ENCODE peak calls at places on chromosomes 13 and 19, in seven cellular contexts. N is K562, W is H1, R is SK-N-SH, K is HCT116, S is GM12878, E is HepG2. D is an unnamed sample.

GRCh38 chr13:50131998-50132936 is 117.0 kb downstream of the KCNRG start:
- DNase-seq in S (no peak), N (no peak), K (no peak), R (no peak), W (no peak), E (no peak), D (no peak)

GRCh38 chr13:110103026-110103425 is 203.9 kb downstream of the COL4A1 start:
- DNase-seq in S (no peak), N (no peak), W (no peak), K (no peak), E (no peak), R (no peak), D (no peak)

GRCh38 chr19:2616741-2617392 is 85.6 kb downstream of the GNG7 start:
- DNase-seq in W (no peak), R (no peak), K (no peak), N (no peak), E (peak), S (no peak), D (no peak)

GRCh38 chr19:54549224-54549623 is 24.4 kb upstream of the LILRA2 start:
- DNase-seq in W (no peak), K (no peak), R (no peak), N (no peak), S (no peak), E (no peak), D (no peak)

GRCh38 chr13:109627649-109628048 is 158.7 kb downstream of the IRS2 start:
- DNase-seq in N (no peak), R (no peak), W (no peak), E (no peak), K (no peak), S (no peak), D (no peak)

GRCh38 chr13:38735655-38736440 is 49.0 kb downstream of the FREM2 start:
- DNase-seq in S (no peak), R (peak), E (no peak), K (no peak), W (no peak), N (no peak), D (peak)

GRCh38 chr19:4575978-4576933 is 16.8 kb upstream of the SEMA6B start:
- DNase-seq in K (no peak), E (peak), N (peak), S (no peak), W (no peak), R (peak), D (peak)

GRCh38 chr13:99304541-99304940 is 2.7 kb downstream of the GPR183 start:
- DNase-seq in W (no peak), N (no peak), S (no peak), R (no peak), E (no peak), K (no peak), D (no peak)

DNA sequence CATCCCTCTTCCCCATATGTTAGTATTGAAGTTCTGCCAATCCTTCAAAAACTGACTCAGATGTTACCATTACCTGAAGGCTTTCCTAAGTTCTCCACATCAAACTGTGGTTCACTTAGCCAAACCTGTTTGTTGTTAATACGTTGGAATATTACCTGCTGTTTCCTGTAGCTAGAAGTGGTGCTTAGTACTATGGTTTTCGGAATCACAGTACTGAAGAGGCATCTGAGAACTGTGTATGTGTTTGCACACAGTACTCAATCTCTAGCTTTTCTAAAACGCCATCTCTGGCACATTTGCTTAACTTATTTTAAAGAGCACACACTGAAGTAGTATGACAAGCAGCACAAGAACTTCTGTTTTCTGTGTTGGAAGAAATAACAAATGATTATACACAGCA is 248.2 kb downstream of the SHISA2 start:
- DNase-seq in E (no peak), K (no peak), N (no peak), R (no peak), S (no peak), W (no peak), D (no peak)
- TF ChIP-seq JUND in E (no peak), K (no peak), N (no peak), R (no peak), S (no peak), W (no peak), D (no peak)

GRCh38 chr13:33963134-33963533 is 145.2 kb downstream of the RFC3 start:
- DNase-seq in K (no peak), R (no peak), E (no peak), S (no peak), N (no peak), W (no peak), D (no peak)
- TF ChIP-seq JUND in K (no peak), R (no peak), E (no peak), S (no peak), N (no peak), W (no peak), D (no peak)

GRCh38 chr13:100836696-100837095 is 162.1 kb upstream of the TMTC4 start:
- DNase-seq in S (no peak), K (no peak), E (no peak), N (no peak), R (no peak), W (no peak), D (peak)
- TF ChIP-seq JUND in S (no peak), K (no peak), E (no peak), N (no peak), R (no peak), W (no peak), D (no peak)

DNA sequence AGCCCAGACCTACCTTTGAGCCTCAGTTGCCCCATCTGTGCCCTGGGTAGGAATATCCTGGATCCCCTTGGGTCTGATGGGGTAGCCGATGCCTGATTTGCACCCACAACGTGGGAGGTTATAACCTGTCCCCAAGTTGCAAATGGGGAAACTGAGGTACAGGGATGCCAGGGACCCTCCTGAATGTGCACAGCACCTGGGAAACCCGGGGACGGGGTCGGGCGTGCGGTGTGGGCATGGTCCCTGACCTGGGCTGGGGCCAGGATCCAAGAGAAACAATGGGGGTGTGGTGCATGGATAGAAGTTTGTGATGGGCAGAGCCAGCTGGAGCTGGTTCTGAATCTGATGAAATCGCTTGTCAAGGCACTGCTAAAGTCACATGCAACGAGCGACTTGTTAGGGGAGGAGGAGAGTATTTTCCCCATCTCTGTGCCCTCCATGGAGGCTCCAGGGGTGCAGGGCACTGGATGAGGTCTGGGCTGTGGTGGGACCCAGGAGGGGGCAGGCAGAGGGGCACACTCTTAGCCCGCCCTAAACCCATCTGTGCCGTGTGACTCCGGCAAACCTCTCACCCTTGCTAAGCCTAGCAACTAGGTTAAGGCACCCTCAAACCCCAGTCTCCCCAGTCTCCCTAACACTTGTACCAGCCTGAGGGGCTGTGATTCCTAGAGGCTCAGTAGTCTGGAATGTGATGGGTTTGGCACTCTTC is 739 bp downstream of the GDF15 start:
- DNase-seq in W (no peak), K (no peak), E (no peak), S (no peak), N (no peak), R (no peak), D (peak)
- TF ChIP-seq JUND in W (no peak), K (peak), E (no peak), S (no peak), N (no peak), R (no peak), D (no peak)

GRCh38 chr19:9939301-9939913 is 3.1 kb upstream of the OLFM2 start:
- DNase-seq in S (no peak), E (no peak), W (no peak), K (no peak), N (no peak), R (no peak), D (peak)
- TF ChIP-seq JUND in S (no peak), E (no peak), W (no peak), K (no peak), N (no peak), R (no peak), D (no peak)

DNA sequence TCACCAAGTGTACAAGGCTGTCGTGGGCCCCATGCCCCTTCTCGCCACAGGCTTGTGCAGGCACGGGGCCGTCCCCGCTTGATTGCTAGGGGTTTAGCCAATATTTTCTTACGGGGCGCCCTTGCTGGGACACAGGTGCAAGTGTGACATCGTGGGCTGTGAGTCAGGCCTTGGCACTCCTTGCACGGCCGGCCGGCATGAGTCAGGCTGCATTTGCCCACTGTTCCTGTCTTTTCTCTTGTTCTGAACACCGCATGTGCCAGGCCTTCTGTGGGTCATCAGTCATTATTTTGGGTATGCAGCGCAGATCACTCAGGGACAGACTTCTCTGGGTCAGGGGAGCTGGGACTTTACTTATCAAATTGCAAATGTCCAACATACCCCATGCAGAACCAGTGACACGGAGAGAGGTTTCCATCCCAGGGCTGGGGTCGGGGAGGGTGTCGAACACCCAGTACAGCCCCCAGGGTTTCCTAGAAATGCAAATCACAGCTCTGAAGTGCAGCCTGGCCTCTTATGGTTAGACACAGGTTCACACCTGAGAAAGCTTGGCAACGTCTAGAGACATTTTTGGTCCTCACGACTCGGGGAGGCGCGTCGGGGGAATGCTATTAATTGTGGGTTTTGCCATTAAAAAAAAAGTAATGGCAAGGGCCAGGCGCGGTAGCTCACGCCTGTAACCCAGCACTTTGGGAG is 22.5 kb upstream of the KLF2 start:
- DNase-seq in R (no peak), K (peak), S (no peak), N (no peak), E (no peak), W (no peak), D (no peak)
- TF ChIP-seq JUND in R (peak), K (peak), S (no peak), N (no peak), E (no peak), W (no peak), D (no peak)

DNA sequence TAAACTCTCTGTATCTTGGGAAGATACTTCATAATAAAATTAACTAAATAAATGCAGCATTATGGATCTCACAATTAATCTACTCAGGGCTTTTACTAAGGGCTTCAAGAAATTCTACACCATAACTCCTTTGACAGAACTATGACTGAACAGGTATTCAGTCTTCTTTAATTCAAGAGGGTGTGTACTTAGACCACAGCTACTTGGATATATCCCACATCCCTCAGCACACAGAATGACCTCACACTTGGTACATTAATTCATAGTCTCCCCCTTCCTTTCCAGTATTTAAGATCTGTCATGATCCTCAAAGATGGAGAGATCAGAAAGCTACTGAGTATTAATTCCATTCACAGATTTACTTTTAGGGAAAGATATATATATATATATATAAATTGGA is 11.6 kb downstream of the DIAPH3 start:
- DNase-seq in N (no peak), E (no peak), K (no peak), W (no peak), S (no peak), R (no peak), D (no peak)
- TF ChIP-seq JUND in N (no peak), E (no peak), K (no peak), W (no peak), S (no peak), R (no peak), D (no peak)

GRCh38 chr13:100668408-100668807 is 6.2 kb downstream of the TMTC4 start:
- DNase-seq in S (no peak), W (no peak), R (no peak), N (no peak), E (no peak), K (no peak), D (no peak)

GRCh38 chr13:100667894-100668293 is 6.7 kb downstream of the TMTC4 start:
- DNase-seq in K (no peak), S (no peak), R (no peak), W (no peak), E (no peak), N (no peak), D (no peak)

GRCh38 chr13:100664171-100664900 is 10.3 kb downstream of the TMTC4 start:
- DNase-seq in W (no peak), R (no peak), N (no peak), K (no peak), S (no peak), E (no peak), D (no peak)

GRCh38 chr13:100665403-100665802 is 9.2 kb downstream of the TMTC4 start:
- DNase-seq in N (no peak), W (no peak), E (no peak), R (no peak), S (no peak), K (no peak), D (no peak)

GRCh38 chr13:100666124-100666523 is 8.5 kb downstream of the TMTC4 start:
- DNase-seq in R (peak), E (no peak), K (no peak), W (no peak), N (no peak), S (no peak), D (no peak)
- TF ChIP-seq JUND in R (no peak), E (no peak), K (no peak), W (no peak), N (no peak), S (no peak), D (no peak)

DNA sequence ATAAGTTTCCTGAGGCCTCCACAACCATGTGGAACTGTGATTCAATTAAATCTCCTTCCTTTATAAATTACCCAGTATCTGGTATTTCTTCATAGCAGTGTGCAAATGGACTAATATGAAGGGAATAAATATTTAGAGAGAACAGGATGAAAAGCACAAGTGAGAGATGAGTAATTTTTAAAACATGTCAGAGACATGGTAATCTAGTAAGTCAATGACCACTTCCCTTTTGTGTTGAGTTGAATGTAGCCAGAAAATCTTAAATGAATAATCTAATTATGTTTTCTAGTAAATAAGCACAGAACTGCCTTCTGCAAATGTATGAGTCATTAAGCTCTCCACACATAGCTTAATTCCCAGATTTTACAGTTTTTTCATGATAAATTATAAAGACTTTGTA is 524.1 kb upstream of the SLITRK5 start:
- DNase-seq in W (no peak), K (no peak), S (no peak), N (no peak), E (no peak), R (no peak), D (no peak)
- TF ChIP-seq JUND in W (no peak), K (no peak), S (no peak), N (no peak), E (no peak), R (no peak), D (no peak)

GRCh38 chr13:93023929-93024328 is 202.7 kb upstream of the GPC6 start:
- DNase-seq in R (no peak), E (no peak), K (no peak), S (no peak), W (no peak), N (no peak), D (no peak)
- TF ChIP-seq JUND in R (no peak), E (no peak), K (no peak), S (no peak), W (no peak), N (no peak), D (no peak)